ENCODE peak calls at places on chromosome 22, in eight cellular contexts. One of them, this sample, is unnamed.

GRCh38 chr22:28051787-28052356 is 132.8 kb upstream of the PITPNB start:
- DNase-seq in Calu3: peak
- DNase-seq in dorsolateral prefrontal cortex: peak
- DNase-seq in nephron progenitor cell: peak
- DNase-seq in C1 segment of cervical spinal cord: peak
- DNase-seq in IMR-90: peak
- DNase-seq in NCI-H1436 treated with DMSO at 0.1 percent for 48 hours: no peak
- DNase-seq in activated CD8-positive, alpha-beta memory T cell treated with anti-CD3 and anti-CD28 coated beads for 1 hour: peak
- DNase-seq in this sample: no peak

GRCh38 chr22:39309881-39310714 is 9.3 kb downstream of the RPL3 start:
- DNase-seq in Calu3: no peak
- DNase-seq in dorsolateral prefrontal cortex: no peak
- DNase-seq in nephron progenitor cell: no peak
- DNase-seq in C1 segment of cervical spinal cord: no peak
- DNase-seq in IMR-90: peak
- DNase-seq in NCI-H1436 treated with DMSO at 0.1 percent for 48 hours: no peak
- DNase-seq in activated CD8-positive, alpha-beta memory T cell treated with anti-CD3 and anti-CD28 coated beads for 1 hour: no peak
- DNase-seq in this sample: no peak

GRCh38 chr22:49968831-49969661 is 8.5 kb downstream of the PIM3 start:
- DNase-seq in Calu3: no peak
- DNase-seq in dorsolateral prefrontal cortex: peak
- DNase-seq in nephron progenitor cell: peak
- DNase-seq in C1 segment of cervical spinal cord: no peak
- DNase-seq in IMR-90: no peak
- DNase-seq in NCI-H1436 treated with DMSO at 0.1 percent for 48 hours: no peak
- DNase-seq in activated CD8-positive, alpha-beta memory T cell treated with anti-CD3 and anti-CD28 coated beads for 1 hour: no peak
- DNase-seq in this sample: peak

GRCh38 chr22:21984793-21985192 is 2.2 kb upstream of the TOP3B start:
- DNase-seq in Calu3: no peak
- DNase-seq in dorsolateral prefrontal cortex: no peak
- DNase-seq in nephron progenitor cell: peak
- DNase-seq in C1 segment of cervical spinal cord: no peak
- DNase-seq in IMR-90: peak
- DNase-seq in NCI-H1436 treated with DMSO at 0.1 percent for 48 hours: no peak
- DNase-seq in activated CD8-positive, alpha-beta memory T cell treated with anti-CD3 and anti-CD28 coated beads for 1 hour: no peak
- DNase-seq in this sample: no peak

GRCh38 chr22:43136255-43136654 is 6.9 kb downstream of the MCAT start:
- DNase-seq in Calu3: peak
- DNase-seq in dorsolateral prefrontal cortex: no peak
- DNase-seq in nephron progenitor cell: peak
- DNase-seq in C1 segment of cervical spinal cord: no peak
- DNase-seq in IMR-90: peak
- DNase-seq in NCI-H1436 treated with DMSO at 0.1 percent for 48 hours: no peak
- DNase-seq in activated CD8-positive, alpha-beta memory T cell treated with anti-CD3 and anti-CD28 coated beads for 1 hour: peak
- DNase-seq in this sample: no peak

GRCh38 chr22:49241174-49241851 is 586.4 kb downstream of the BRD1 start:
- DNase-seq in Calu3: no peak
- DNase-seq in dorsolateral prefrontal cortex: no peak
- DNase-seq in nephron progenitor cell: no peak
- DNase-seq in C1 segment of cervical spinal cord: no peak
- DNase-seq in IMR-90: no peak
- DNase-seq in NCI-H1436 treated with DMSO at 0.1 percent for 48 hours: no peak
- DNase-seq in activated CD8-positive, alpha-beta memory T cell treated with anti-CD3 and anti-CD28 coated beads for 1 hour: no peak
- DNase-seq in this sample: no peak

GRCh38 chr22:32723632-32724031 is 77.9 kb upstream of the TIMP3 start:
- DNase-seq in Calu3: no peak
- DNase-seq in dorsolateral prefrontal cortex: no peak
- DNase-seq in nephron progenitor cell: no peak
- DNase-seq in C1 segment of cervical spinal cord: peak
- DNase-seq in IMR-90: peak
- DNase-seq in NCI-H1436 treated with DMSO at 0.1 percent for 48 hours: no peak
- DNase-seq in activated CD8-positive, alpha-beta memory T cell treated with anti-CD3 and anti-CD28 coated beads for 1 hour: no peak
- DNase-seq in this sample: peak

GRCh38 chr22:31081963-31082605 is 966 bp downstream of the SMTN start:
- DNase-seq in Calu3: no peak
- DNase-seq in dorsolateral prefrontal cortex: no peak
- DNase-seq in nephron progenitor cell: no peak
- DNase-seq in C1 segment of cervical spinal cord: no peak
- DNase-seq in IMR-90: peak
- DNase-seq in NCI-H1436 treated with DMSO at 0.1 percent for 48 hours: no peak
- DNase-seq in activated CD8-positive, alpha-beta memory T cell treated with anti-CD3 and anti-CD28 coated beads for 1 hour: no peak
- DNase-seq in this sample: no peak

GRCh38 chr22:24836282-24836681 is 30.3 kb downstream of the SGSM1 start:
- DNase-seq in Calu3: no peak
- DNase-seq in dorsolateral prefrontal cortex: no peak
- DNase-seq in nephron progenitor cell: no peak
- DNase-seq in C1 segment of cervical spinal cord: no peak
- DNase-seq in IMR-90: no peak
- DNase-seq in NCI-H1436 treated with DMSO at 0.1 percent for 48 hours: no peak
- DNase-seq in activated CD8-positive, alpha-beta memory T cell treated with anti-CD3 and anti-CD28 coated beads for 1 hour: no peak
- DNase-seq in this sample: no peak

GRCh38 chr22:36433318-36434231 is 45.8 kb upstream of the MYH9 start:
- DNase-seq in Calu3: peak
- DNase-seq in dorsolateral prefrontal cortex: no peak
- DNase-seq in nephron progenitor cell: no peak
- DNase-seq in C1 segment of cervical spinal cord: no peak
- DNase-seq in IMR-90: no peak
- DNase-seq in NCI-H1436 treated with DMSO at 0.1 percent for 48 hours: no peak
- DNase-seq in activated CD8-positive, alpha-beta memory T cell treated with anti-CD3 and anti-CD28 coated beads for 1 hour: no peak
- DNase-seq in this sample: no peak

GRCh38 chr22:44366372-44367310 is 53.9 kb upstream of the SHISAL1 start:
- DNase-seq in Calu3: no peak
- DNase-seq in dorsolateral prefrontal cortex: no peak
- DNase-seq in nephron progenitor cell: no peak
- DNase-seq in C1 segment of cervical spinal cord: no peak
- DNase-seq in IMR-90: peak
- DNase-seq in NCI-H1436 treated with DMSO at 0.1 percent for 48 hours: no peak
- DNase-seq in activated CD8-positive, alpha-beta memory T cell treated with anti-CD3 and anti-CD28 coated beads for 1 hour: no peak
- DNase-seq in this sample: no peak

GRCh38 chr22:22111267-22111751 is 128.7 kb upstream of the TOP3B start:
- DNase-seq in Calu3: no peak
- DNase-seq in dorsolateral prefrontal cortex: no peak
- DNase-seq in nephron progenitor cell: no peak
- DNase-seq in C1 segment of cervical spinal cord: no peak
- DNase-seq in IMR-90: peak
- DNase-seq in NCI-H1436 treated with DMSO at 0.1 percent for 48 hours: no peak
- DNase-seq in activated CD8-positive, alpha-beta memory T cell treated with anti-CD3 and anti-CD28 coated beads for 1 hour: no peak
- DNase-seq in this sample: peak

GRCh38 chr22:42857845-42858481 is 890 bp upstream of the ARFGAP3 start:
- DNase-seq in Calu3: no peak
- DNase-seq in dorsolateral prefrontal cortex: no peak
- DNase-seq in nephron progenitor cell: no peak
- DNase-seq in C1 segment of cervical spinal cord: no peak
- DNase-seq in IMR-90: no peak
- DNase-seq in NCI-H1436 treated with DMSO at 0.1 percent for 48 hours: no peak
- DNase-seq in activated CD8-positive, alpha-beta memory T cell treated with anti-CD3 and anti-CD28 coated beads for 1 hour: no peak
- DNase-seq in this sample: no peak

GRCh38 chr22:27283714-27284113 is 517.8 kb downstream of the MN1 start:
- DNase-seq in Calu3: no peak
- DNase-seq in dorsolateral prefrontal cortex: no peak
- DNase-seq in nephron progenitor cell: no peak
- DNase-seq in C1 segment of cervical spinal cord: no peak
- DNase-seq in IMR-90: peak
- DNase-seq in NCI-H1436 treated with DMSO at 0.1 percent for 48 hours: no peak
- DNase-seq in activated CD8-positive, alpha-beta memory T cell treated with anti-CD3 and anti-CD28 coated beads for 1 hour: no peak
- DNase-seq in this sample: no peak

GRCh38 chr22:35044607-35045390 is 21.2 kb upstream of the ISX start:
- DNase-seq in Calu3: no peak
- DNase-seq in dorsolateral prefrontal cortex: no peak
- DNase-seq in nephron progenitor cell: no peak
- DNase-seq in C1 segment of cervical spinal cord: no peak
- DNase-seq in IMR-90: no peak
- DNase-seq in NCI-H1436 treated with DMSO at 0.1 percent for 48 hours: no peak
- DNase-seq in activated CD8-positive, alpha-beta memory T cell treated with anti-CD3 and anti-CD28 coated beads for 1 hour: no peak
- DNase-seq in this sample: no peak

GRCh38 chr22:29359469-29359868 is 28.9 kb downstream of the AP1B1 start:
- DNase-seq in Calu3: peak
- DNase-seq in dorsolateral prefrontal cortex: peak
- DNase-seq in nephron progenitor cell: peak
- DNase-seq in C1 segment of cervical spinal cord: peak
- DNase-seq in IMR-90: peak
- DNase-seq in NCI-H1436 treated with DMSO at 0.1 percent for 48 hours: no peak
- DNase-seq in activated CD8-positive, alpha-beta memory T cell treated with anti-CD3 and anti-CD28 coated beads for 1 hour: no peak
- DNase-seq in this sample: no peak

GRCh38 chr22:42399315-42400271 is 32.6 kb downstream of the NFAM1 start:
- DNase-seq in Calu3: no peak
- DNase-seq in dorsolateral prefrontal cortex: no peak
- DNase-seq in nephron progenitor cell: peak
- DNase-seq in C1 segment of cervical spinal cord: no peak
- DNase-seq in IMR-90: no peak
- DNase-seq in NCI-H1436 treated with DMSO at 0.1 percent for 48 hours: peak
- DNase-seq in activated CD8-positive, alpha-beta memory T cell treated with anti-CD3 and anti-CD28 coated beads for 1 hour: no peak
- DNase-seq in this sample: no peak

GRCh38 chr22:44049369-44050231 is 25.5 kb downstream of the PARVB start:
- DNase-seq in Calu3: no peak
- DNase-seq in dorsolateral prefrontal cortex: peak
- DNase-seq in nephron progenitor cell: no peak
- DNase-seq in C1 segment of cervical spinal cord: peak
- DNase-seq in IMR-90: no peak
- DNase-seq in NCI-H1436 treated with DMSO at 0.1 percent for 48 hours: no peak
- DNase-seq in activated CD8-positive, alpha-beta memory T cell treated with anti-CD3 and anti-CD28 coated beads for 1 hour: no peak
- DNase-seq in this sample: no peak

GRCh38 chr22:33605686-33606085 is 314.6 kb downstream of the LARGE1 start:
- DNase-seq in Calu3: no peak
- DNase-seq in dorsolateral prefrontal cortex: no peak
- DNase-seq in nephron progenitor cell: no peak
- DNase-seq in C1 segment of cervical spinal cord: no peak
- DNase-seq in IMR-90: no peak
- DNase-seq in NCI-H1436 treated with DMSO at 0.1 percent for 48 hours: no peak
- DNase-seq in activated CD8-positive, alpha-beta memory T cell treated with anti-CD3 and anti-CD28 coated beads for 1 hour: no peak
- DNase-seq in this sample: no peak

GRCh38 chr22:39873963-39874362 is 19.6 kb downstream of the ENTHD1 start:
- DNase-seq in Calu3: no peak
- DNase-seq in dorsolateral prefrontal cortex: no peak
- DNase-seq in nephron progenitor cell: no peak
- DNase-seq in C1 segment of cervical spinal cord: no peak
- DNase-seq in IMR-90: no peak
- DNase-seq in NCI-H1436 treated with DMSO at 0.1 percent for 48 hours: no peak
- DNase-seq in activated CD8-positive, alpha-beta memory T cell treated with anti-CD3 and anti-CD28 coated beads for 1 hour: no peak
- DNase-seq in this sample: no peak

GRCh38 chr22:46061431-46062231 is 84.7 kb upstream of the WNT7B start:
- DNase-seq in Calu3: no peak
- DNase-seq in dorsolateral prefrontal cortex: peak
- DNase-seq in nephron progenitor cell: no peak
- DNase-seq in C1 segment of cervical spinal cord: no peak
- DNase-seq in IMR-90: no peak
- DNase-seq in NCI-H1436 treated with DMSO at 0.1 percent for 48 hours: no peak
- DNase-seq in activated CD8-positive, alpha-beta memory T cell treated with anti-CD3 and anti-CD28 coated beads for 1 hour: no peak
- DNase-seq in this sample: no peak

GRCh38 chr22:22076937-22077703 is 94.5 kb upstream of the TOP3B start:
- DNase-seq in Calu3: no peak
- DNase-seq in dorsolateral prefrontal cortex: no peak
- DNase-seq in nephron progenitor cell: no peak
- DNase-seq in C1 segment of cervical spinal cord: no peak
- DNase-seq in IMR-90: peak
- DNase-seq in NCI-H1436 treated with DMSO at 0.1 percent for 48 hours: no peak
- DNase-seq in activated CD8-positive, alpha-beta memory T cell treated with anti-CD3 and anti-CD28 coated beads for 1 hour: no peak
- DNase-seq in this sample: no peak

GRCh38 chr22:49333206-49333605 is 494.5 kb downstream of the BRD1 start:
- DNase-seq in Calu3: no peak
- DNase-seq in dorsolateral prefrontal cortex: no peak
- DNase-seq in nephron progenitor cell: no peak
- DNase-seq in C1 segment of cervical spinal cord: no peak
- DNase-seq in IMR-90: no peak
- DNase-seq in NCI-H1436 treated with DMSO at 0.1 percent for 48 hours: no peak
- DNase-seq in activated CD8-positive, alpha-beta memory T cell treated with anti-CD3 and anti-CD28 coated beads for 1 hour: no peak
- DNase-seq in this sample: no peak

This sample was measured in stimulated activated naive B cell treated with anti-CD40 and anti-IgM and Interleukin-4, amounts not matched to agents 10 μg/mL and 1 μg/mL and 100 μg/mL, for 72 hours.